ENCODE peak calls at places on chromosomes 12 and 14, in eight cellular contexts. O is left ventricle myocardium inferior, T is iPS DF 6.9, S is hepatocyte, C is right lobe of liver, G is H9, V is sigmoid colon, D is lower lobe of right lung. U is an unnamed sample. For H3K4me1, the result is how much of the 10 kb centered on the place peaks cover.

GRCh38 chr12:110171636-110172035 is 47.5 kb downstream of the IFT81 start:
- DNase-seq in O (no peak), T (no peak), S (no peak), C (no peak), G (no peak), V (no peak), D (no peak), U (no peak)

GRCh38 chr14:26841920-26842741 is 244.3 kb upstream of the NOVA1 start:
- DNase-seq in O (no peak), T (no peak), S (peak), C (peak), G (no peak), V (peak), D (no peak), U (peak)

GRCh38 chr14:33061667-33062325 is 123.1 kb downstream of the NPAS3 start:
- DNase-seq in O (no peak), T (no peak), S (no peak), C (no peak), G (peak), V (no peak), D (no peak), U (peak)

GRCh38 chr12:112149596-112149995 is 24.2 kb downstream of the TRAFD1 start:
- DNase-seq in O (no peak), T (no peak), S (peak), C (no peak), G (no peak), V (no peak), D (no peak), U (peak)

GRCh38 chr12:9198012-9198411 is 10.2 kb downstream of the PZP start:
- DNase-seq in O (no peak), T (no peak), S (no peak), C (no peak), G (no peak), V (no peak), D (no peak), U (peak)

GRCh38 chr12:49891476-49891875 is 12.2 kb downstream of the FAIM2 start:
- DNase-seq in O (no peak), T (no peak), S (no peak), C (no peak), G (no peak), V (peak), D (no peak), U (no peak)

GRCh38 chr12:84793558-84794367 is 118.8 kb downstream of the SLC6A15 start:
- DNase-seq in O (no peak), T (no peak), S (no peak), C (no peak), G (no peak), V (no peak), D (no peak), U (no peak)

GRCh38 chr12:103820881-103821489 is 20.0 kb downstream of the NT5DC3 start:
- DNase-seq in O (no peak), T (no peak), S (no peak), C (no peak), G (no peak), V (peak), D (no peak), U (no peak)

GRCh38 chr12:121537814-121538698 is 42.8 kb downstream of the KDM2B start:
- DNase-seq in O (no peak), T (no peak), S (peak), C (no peak), G (no peak), V (peak), D (peak), U (no peak)

GRCh38 chr12:31759621-31760459 is 31.0 kb upstream of the AMN1 start:
- DNase-seq in O (no peak), T (no peak), S (no peak), C (no peak), G (no peak), V (no peak), D (no peak), U (no peak)

GRCh38 chr12:75452675-75453330 is 27.8 kb upstream of the GLIPR1 start:
- DNase-seq in O (no peak), T (no peak), S (no peak), C (no peak), G (no peak), V (no peak), D (no peak), U (no peak)

GRCh38 chr12:92600052-92600451 is 102.7 kb upstream of the PLEKHG7 start:
- DNase-seq in O (no peak), T (no peak), S (no peak), C (no peak), G (no peak), V (no peak), D (no peak), U (no peak)

GRCh38 chr12:100716949-100717732 is 77.4 kb upstream of the ANO4 start:
- DNase-seq in O (no peak), T (no peak), S (peak), C (no peak), G (peak), V (no peak), D (no peak), U (peak)

GRCh38 chr12:131101703-131102492 is 148.2 kb downstream of the ADGRD1 start:
- DNase-seq in O (no peak), T (no peak), S (no peak), C (peak), G (peak), V (peak), D (peak), U (no peak)

GRCh38 chr14:104169765-104170113 is 31.4 kb downstream of the KIF26A start:
- DNase-seq in O (peak), T (no peak), S (no peak), C (no peak), G (no peak), V (no peak), D (no peak), U (no peak)

GRCh38 chr14:97456958-97457357 is 659.8 kb downstream of the VRK1 start:
- DNase-seq in O (no peak), T (no peak), S (peak), C (no peak), G (no peak), V (no peak), D (no peak), U (no peak)

GRCh38 chr12:12072064-12072760 is 1.5 kb downstream of the BCL2L14 start:
- DNase-seq in O (no peak), T (no peak), S (peak), C (peak), G (no peak), V (no peak), D (peak), U (no peak)

GRCh38 chr12:15682826-15683225 is 106.4 kb downstream of the EPS8 start:
- DNase-seq in O (no peak), T (no peak), S (no peak), C (no peak), G (no peak), V (no peak), D (no peak), U (no peak)

GRCh38 chr12:51326762-51327439 is 2.9 kb upstream of the BIN2 start:
- DNase-seq in O (no peak), T (no peak), S (no peak), C (no peak), G (no peak), V (no peak), D (peak), U (no peak)

GRCh38 chr14:54370323-54371125 is 26.3 kb upstream of the CDKN3 start:
- DNase-seq in O (no peak), T (no peak), S (no peak), C (no peak), G (no peak), V (no peak), D (no peak), U (peak)

GRCh38 chr12:1374296-1374695 is 220.1 kb downstream of the FBXL14 start:
- DNase-seq in O (no peak), T (no peak), S (peak), C (no peak), G (no peak), V (no peak), D (no peak), U (no peak)

GRCh38 chr14:92692822-92693226 is 55.6 kb downstream of the LGMN start:
- DNase-seq in O (peak), T (no peak), S (no peak), C (peak), G (no peak), V (peak), D (peak), U (no peak)

GRCh38 chr12:57726884-57727757 is 11.4 kb downstream of the AGAP2 start:
- DNase-seq in O (peak), T (no peak), S (peak), C (peak), G (peak), V (no peak), D (peak), U (no peak)

GRCh38 chr12:112121780-112122565 is 3.4 kb upstream of the TRAFD1 start:
- DNase-seq in O (peak), T (no peak), S (peak), C (no peak), G (peak), V (peak), D (peak), U (peak)

GRCh38 chr12:131818821-131819585 is 9.2 kb upstream of the MMP17 start:
- DNase-seq in O (no peak), T (no peak), S (no peak), C (no peak), G (no peak), V (no peak), D (no peak), U (no peak)

GRCh38 chr12:89939468-89940215 is 231.0 kb upstream of the ATP2B1 start:
- DNase-seq in O (no peak), T (no peak), S (no peak), C (no peak), G (no peak), V (no peak), D (no peak), U (no peak)

GRCh38 chr14:70803321-70804110 is 5.8 kb downstream of the MAP3K9 start:
- DNase-seq in O (no peak), T (no peak), S (no peak), C (no peak), G (no peak), V (no peak), D (no peak), U (no peak)

GRCh38 chr12:27366621-27367020 is 34.0 kb downstream of the BMAL2 start:
- DNase-seq in O (no peak), T (no peak), S (no peak), C (no peak), G (no peak), V (no peak), D (no peak), U (no peak)

GRCh38 chr12:24482882-24483604 is 465.9 kb downstream of the BCAT1 start:
- DNase-seq in O (no peak), T (no peak), S (no peak), C (no peak), G (no peak), V (no peak), D (no peak), U (no peak)

GRCh38 chr12:112901271-112901670 is 5.5 kb upstream of the OAS1 start:
- DNase-seq in O (no peak), T (no peak), S (no peak), C (peak), G (no peak), V (no peak), D (no peak), U (no peak)

GRCh38 chr14:37198273-37198598 is 499 bp downstream of the MIPOL1 start:
- DNase-seq in O (no peak), T (no peak), S (no peak), C (no peak), G (no peak), V (no peak), D (no peak), U (no peak)

GRCh38 chr12:120012067-120012621 is 23.1 kb downstream of the BICDL1 start:
- DNase-seq in O (no peak), T (no peak), S (peak), C (no peak), G (peak), V (no peak), D (no peak), U (peak)

GRCh38 chr12:18332173-18332572 is 70.9 kb downstream of the PIK3C2G start:
- DNase-seq in O (no peak), T (no peak), S (no peak), C (no peak), G (no peak), V (no peak), D (no peak), U (no peak)

GRCh38 chr14:52314521-52315354 is 626 bp downstream of the PTGER2 start:
- DNase-seq in O (peak), T (peak), S (peak), C (peak), G (peak), V (no peak), D (peak), U (peak)

GRCh38 chr12:26853303-26854027 is 20.5 kb upstream of the ITPR2 start:
- DNase-seq in O (peak), T (no peak), S (peak), C (peak), G (peak), V (peak), D (peak), U (peak)

GRCh38 chr14:99573436-99574098 is 30.4 kb downstream of the CCDC85C start:
- DNase-seq in O (no peak), T (no peak), S (no peak), C (no peak), G (no peak), V (no peak), D (no peak), U (no peak)

GRCh38 chr14:99573000-99573330 is 31.0 kb downstream of the CCDC85C start:
- DNase-seq in O (no peak), T (no peak), S (no peak), C (no peak), G (no peak), V (no peak), D (no peak), U (no peak)

GRCh38 chr14:99572173-99572999 is 31.6 kb downstream of the CCDC85C start:
- DNase-seq in O (no peak), T (no peak), S (peak), C (peak), G (no peak), V (no peak), D (no peak), U (peak)

GRCh38 chr14:99575043-99576023 is 28.7 kb downstream of the CCDC85C start:
- DNase-seq in O (peak), T (no peak), S (no peak), C (no peak), G (no peak), V (no peak), D (peak), U (peak)

DNA sequence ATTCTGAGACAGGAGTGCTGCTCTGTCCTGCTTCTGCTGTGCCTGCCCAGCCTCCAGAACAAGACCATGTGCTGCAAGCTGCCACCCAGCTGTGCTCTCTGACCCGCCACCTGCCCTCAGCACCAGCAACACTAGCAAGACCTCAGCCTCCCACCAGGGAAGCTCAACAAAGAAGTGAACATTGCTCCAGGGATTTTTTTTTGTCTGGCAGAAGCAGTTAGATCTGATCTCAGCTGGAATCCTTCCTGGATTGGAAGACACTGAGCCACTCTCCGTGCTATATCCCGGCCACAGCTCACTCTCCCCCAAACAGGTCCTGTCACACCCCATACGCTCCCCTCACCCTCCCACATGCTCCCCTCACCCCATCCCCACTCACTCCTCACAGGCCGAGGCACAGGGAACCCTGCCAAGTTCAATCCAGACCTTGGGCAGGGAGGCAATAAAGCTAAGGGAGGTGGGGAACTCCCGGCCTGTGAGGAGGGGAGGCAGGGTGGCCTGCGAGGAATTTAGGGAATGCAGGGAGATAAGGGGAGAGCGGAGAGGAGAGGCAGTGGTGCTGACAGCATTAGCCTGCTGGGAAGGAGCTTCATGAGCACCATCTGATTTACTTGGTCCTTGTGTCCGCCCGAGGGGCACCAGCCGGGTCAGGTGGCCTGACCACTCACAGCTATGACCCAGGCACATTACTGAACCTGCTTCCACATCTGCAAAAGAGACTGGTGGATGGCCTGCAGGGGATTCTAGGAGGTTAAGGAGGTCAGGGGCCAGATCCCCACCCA is 29.7 kb downstream of the CCDC85C start:
- DNase-seq in O (peak), T (peak), S (peak), C (peak), G (peak), V (no peak), D (peak), U (peak)
- H3K4me1 ChIP-seq in O (half or more), T (under half), S (half or more), C (half or more), G (under half), V (half or more), D (half or more), U (half or more)

DNA sequence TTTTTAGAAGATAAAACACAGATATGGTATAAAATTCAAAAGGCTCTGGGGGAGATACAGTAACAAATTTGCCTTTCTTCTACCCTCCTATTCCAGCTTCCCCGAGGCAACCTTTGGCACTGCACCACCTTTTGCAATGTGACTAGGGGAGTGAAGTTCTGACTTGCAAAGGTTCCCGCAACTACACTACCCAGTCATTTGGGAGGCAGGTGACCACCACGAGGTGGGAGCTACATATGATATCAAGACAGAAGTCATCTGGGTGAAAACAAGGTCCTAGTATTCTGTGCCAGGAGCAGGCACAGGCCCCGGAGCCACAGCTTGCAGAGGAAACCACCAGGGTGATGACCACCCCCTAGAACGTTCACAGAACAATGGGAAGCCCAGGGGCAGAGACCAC is 141.5 kb downstream of the TTC7B start:
- DNase-seq in O (no peak), T (no peak), S (no peak), C (no peak), G (no peak), V (no peak), D (no peak), U (no peak)
- H3K4me1 ChIP-seq in O (under half), T (under half), S (under half), C (under half), G (under half), V (half or more), D (under half), U (under half)

GRCh38 chr14:77119852-77120251 is 21.7 kb downstream of the ZDHHC22 start:
- DNase-seq in O (no peak), T (no peak), S (no peak), C (no peak), G (no peak), V (no peak), D (no peak), U (no peak)
- H3K4me1 ChIP-seq in O (half or more), T (under half), S (under half), C (under half), G (under half), V (under half), D (under half), U (under half)

DNA sequence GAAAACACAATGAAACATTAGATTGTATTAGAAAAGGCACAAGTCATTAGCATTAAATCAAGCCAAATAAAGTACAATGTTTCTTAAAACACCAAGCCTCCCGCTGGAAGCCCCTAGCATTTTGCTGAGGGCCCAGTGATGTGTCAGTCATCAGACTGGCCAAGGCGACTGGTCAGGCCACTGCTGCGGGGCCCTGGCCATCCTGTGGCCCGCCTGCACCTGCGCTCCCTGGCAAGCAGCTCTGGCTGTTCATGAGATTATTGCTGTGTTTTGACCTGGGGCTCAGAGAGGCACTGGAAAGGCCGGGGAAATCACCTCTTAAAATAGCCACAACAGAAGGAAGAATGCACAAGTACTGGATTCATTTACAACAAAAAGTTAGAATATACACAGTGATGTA is 24.2 kb upstream of the AMN start:
- DNase-seq in O (no peak), T (no peak), S (no peak), C (no peak), G (no peak), V (no peak), D (no peak), U (no peak)
- H3K4me1 ChIP-seq in O (under half), T (under half), S (under half), C (under half), G (under half), V (under half), D (under half), U (under half)

GRCh38 chr14:22469541-22470303 is 119.3 kb downstream of the DAD1 start:
- DNase-seq in O (no peak), T (no peak), S (no peak), C (no peak), G (no peak), V (no peak), D (no peak), U (no peak)

GRCh38 chr14:22471545-22472121 is 117.4 kb downstream of the DAD1 start:
- DNase-seq in O (peak), T (peak), S (peak), C (peak), G (peak), V (no peak), D (peak), U (peak)

GRCh38 chr14:22474730-22475351 is 114.2 kb downstream of the DAD1 start:
- DNase-seq in O (no peak), T (no peak), S (no peak), C (no peak), G (no peak), V (no peak), D (no peak), U (no peak)

GRCh38 chr14:22472935-22473854 is 115.8 kb downstream of the DAD1 start:
- DNase-seq in O (no peak), T (peak), S (peak), C (no peak), G (peak), V (no peak), D (no peak), U (peak)

DNA sequence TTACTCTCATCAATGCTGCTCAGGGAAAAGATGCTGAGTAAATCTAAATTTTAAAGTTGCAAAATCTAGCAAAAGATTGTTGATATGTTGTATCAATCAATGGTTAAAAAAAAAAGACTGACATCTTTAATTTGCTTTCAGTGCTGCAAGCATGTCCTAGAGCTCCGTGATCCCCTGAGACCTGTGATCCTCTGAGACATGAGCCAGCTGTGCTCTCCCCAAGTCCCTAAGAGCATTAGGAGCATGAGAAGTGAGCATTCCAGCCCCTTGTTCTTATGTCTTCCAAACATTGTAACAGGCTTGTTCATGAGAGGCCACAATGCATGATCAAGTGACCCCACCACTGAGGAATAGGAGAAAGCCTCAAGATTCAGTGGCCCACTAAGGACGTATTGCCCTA is 116.6 kb downstream of the DAD1 start:
- DNase-seq in O (no peak), T (no peak), S (no peak), C (no peak), G (no peak), V (no peak), D (no peak), U (no peak)
- H3K4me1 ChIP-seq in O (half or more), T (under half), S (under half), C (under half), G (under half), V (under half), D (under half), U (under half)

U was measured in mesendoderm.